ENCODE peak calls at places on chromosomes 3 and 15, in six cellular contexts. B is SK-N-SH, S is HepG2, Y is GM12878, P is H1, J is K562. M is an unnamed sample.

GRCh38 chr3:159773706-159774105 is 214.9 kb upstream of the IL12A start:
- DNase-seq in P (no peak), Y (no peak), S (no peak), J (no peak), B (no peak), M (no peak)

GRCh38 chr3:170840291-170840859 is 29.6 kb downstream of the RPL22L1 start:
- DNase-seq in J (no peak), S (no peak), B (peak), Y (no peak), P (no peak), M (no peak)

GRCh38 chr15:84681822-84682221 is 23.8 kb upstream of the NMB start:
- DNase-seq in B (no peak), P (no peak), J (no peak), S (no peak), Y (no peak), M (peak)

GRCh38 chr15:25694823-25695312 is 168.3 kb downstream of the ATP10A start:
- DNase-seq in Y (no peak), P (no peak), S (no peak), B (no peak), J (no peak), M (no peak)

GRCh38 chr3:190533511-190534282 is 19.8 kb downstream of the IL1RAP start:
- DNase-seq in P (no peak), S (no peak), Y (no peak), J (no peak), B (no peak), M (no peak)

GRCh38 chr3:77825045-77825827 is 785.3 kb downstream of the ROBO2 start:
- DNase-seq in Y (no peak), P (no peak), B (no peak), S (no peak), J (no peak), M (no peak)

GRCh38 chr3:780505-780904 is 312.3 kb upstream of the CNTN6 start:
- DNase-seq in B (no peak), S (no peak), J (no peak), P (no peak), Y (no peak), M (no peak)

GRCh38 chr3:179613807-179614206 is 9.2 kb downstream of the NDUFB5 start:
- DNase-seq in S (no peak), B (no peak), P (no peak), Y (no peak), J (no peak), M (no peak)

GRCh38 chr15:82624008-82624407 is 23.2 kb downstream of the CPEB1 start:
- DNase-seq in P (no peak), S (no peak), B (no peak), J (no peak), Y (no peak), M (no peak)

GRCh38 chr3:69197455-69197854 is 75.1 kb upstream of the LMOD3 start:
- DNase-seq in S (no peak), J (no peak), P (no peak), Y (no peak), B (no peak), M (no peak)

DNA sequence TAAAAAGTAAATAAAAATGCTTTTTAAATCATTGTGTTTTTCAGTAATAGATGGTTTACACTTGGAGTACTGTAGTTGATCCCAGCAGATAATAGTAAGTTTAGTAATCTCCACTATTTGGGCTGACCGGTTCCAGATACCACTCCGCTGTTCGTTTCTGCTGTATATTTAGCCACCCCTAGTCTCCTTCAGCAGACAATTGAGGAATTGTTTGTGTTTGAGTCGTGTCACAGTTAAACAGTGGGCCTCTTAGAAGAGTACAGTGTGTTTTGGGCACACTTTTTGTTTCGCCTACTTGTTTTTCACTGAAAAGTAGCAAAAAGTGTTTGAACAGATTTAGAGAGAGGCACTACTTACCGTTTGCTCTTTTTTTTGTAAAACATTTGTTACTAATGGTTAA is 33.2 kb downstream of the PAK2 start:
- DNase-seq in B (no peak), J (no peak), Y (no peak), S (peak), P (no peak), M (no peak)
- H3K27ac ChIP-seq in B (no peak), J (no peak), Y (no peak), S (peak), P (no peak), M (no peak)

GRCh38 chr3:196947136-196947859 is 5.0 kb upstream of the NCBP2 start:
- DNase-seq in Y (no peak), B (no peak), S (no peak), J (no peak), P (no peak), M (peak)

GRCh38 chr3:196938124-196938523 is 4.2 kb downstream of the NCBP2 start:
- DNase-seq in S (no peak), Y (no peak), B (no peak), J (no peak), P (no peak), M (no peak)

GRCh38 chr3:196942915-196943277 is 568 bp upstream of the NCBP2 start:
- DNase-seq in P (no peak), J (peak), S (no peak), Y (no peak), B (peak), M (no peak)

GRCh38 chr3:196942226-196942914 is at the start of gene NCBP2:
- DNase-seq in J (peak), S (peak), Y (peak), B (peak), P (peak), M (peak)

GRCh38 chr3:196941846-196942225 is 492 bp downstream of the NCBP2 start:
- DNase-seq in B (no peak), P (no peak), Y (no peak), J (peak), S (no peak), M (peak)
- TF ChIP-seq GABPA in B (no peak), P (no peak), Y (no peak), J (no peak), S (no peak), M (no peak)

GRCh38 chr3:182794806-182795369 is 1.6 kb downstream of the ATP11B start:
- DNase-seq in Y (no peak), S (no peak), P (no peak), B (no peak), J (no peak), M (no peak)

GRCh38 chr3:182795383-182795782 is 2.1 kb downstream of the ATP11B start:
- DNase-seq in Y (no peak), S (no peak), B (no peak), P (no peak), J (peak), M (peak)

GRCh38 chr3:182793663-182794454 is 555 bp downstream of the ATP11B start:
- DNase-seq in Y (no peak), S (peak), B (peak), P (no peak), J (peak), M (no peak)

GRCh38 chr3:182794455-182794773 is 1.1 kb downstream of the ATP11B start:
- DNase-seq in P (no peak), Y (no peak), B (peak), S (no peak), J (no peak), M (no peak)

GRCh38 chr3:182796310-182796709 is 3.0 kb downstream of the ATP11B start:
- DNase-seq in P (no peak), B (no peak), S (no peak), Y (no peak), J (no peak), M (no peak)
- H3K27ac ChIP-seq in P (no peak), B (no peak), S (no peak), Y (no peak), J (no peak), M (no peak)

DNA sequence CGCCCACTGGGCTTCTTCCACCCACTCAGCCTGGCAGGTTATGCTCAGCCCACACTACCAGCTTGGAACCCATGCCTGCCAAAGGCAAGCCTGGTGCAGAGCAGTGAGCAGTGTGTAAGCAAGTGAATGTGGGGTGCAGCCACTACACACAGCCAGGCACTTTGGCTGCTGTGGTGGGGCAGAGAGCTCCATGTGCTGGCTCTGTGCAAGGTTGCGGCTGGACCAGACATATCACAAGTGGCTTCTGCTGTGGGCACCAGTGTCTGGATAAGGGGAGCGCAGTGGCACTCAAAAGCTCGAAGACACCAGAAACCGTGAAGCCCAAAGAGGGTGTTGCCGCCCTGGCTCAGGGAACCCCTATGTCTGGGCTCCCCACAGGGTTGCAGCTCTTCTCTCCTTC is 563.7 kb downstream of the SI start:
- DNase-seq in S (no peak), J (no peak), P (no peak), Y (no peak), B (no peak), M (no peak)
- TF ChIP-seq GABPA in S (no peak), J (no peak), P (no peak), Y (no peak), B (no peak), M (no peak)

M was measured in HL-60.